ENCODE peak calls at places on chromosomes 16 and 17, in ten cellular contexts. X is body of pancreas; Z is activated CD8-positive, alpha-beta T cell treated with anti-CD3 and anti-CD28 coated beads for 36 hours; I is Right ventricle myocardium superior; W is right lobe of liver; P is lower lobe of right lung; J is Panc1; Q is naive thymus-derived CD8-positive, alpha-beta T cell; T is activated B cell treated with CpG ODN at 0.5 μM for 24 hours; C is naive thymus-derived CD4-positive, alpha-beta T cell. M is an unnamed sample.

GRCh38 chr16:9004183-9004582 is 40.5 kb upstream of the USP7 start:
- ATAC-seq in X (no peak), Z (no peak), I (no peak), W (no peak), P (no peak), J (no peak), Q (no peak), T (no peak), C (no peak), M (no peak)

GRCh38 chr17:5211458-5211857 is 19.8 kb upstream of the ZNF594 start:
- ATAC-seq in X (no peak), Z (no peak), I (peak), W (peak), P (no peak), J (no peak), Q (no peak), T (peak), C (no peak), M (peak)

GRCh38 chr16:14427371-14427948 is 202.6 kb downstream of the PARN start:
- ATAC-seq in X (no peak), Z (no peak), I (no peak), W (no peak), P (no peak), J (no peak), Q (no peak), T (no peak), C (no peak), M (no peak)

GRCh38 chr17:64533784-64534183 is 27.0 kb downstream of the CEP95 start:
- ATAC-seq in X (no peak), Z (no peak), I (no peak), W (no peak), P (no peak), J (no peak), Q (no peak), T (no peak), C (no peak), M (no peak)

GRCh38 chr17:55324296-55324978 is 59.7 kb downstream of the HLF start:
- ATAC-seq in X (no peak), Z (no peak), I (no peak), W (no peak), P (no peak), J (no peak), Q (no peak), T (no peak), C (no peak), M (no peak)

GRCh38 chr17:35041390-35041789 is 22.1 kb downstream of the RFFL start:
- ATAC-seq in X (no peak), Z (no peak), I (no peak), W (no peak), P (no peak), J (no peak), Q (no peak), T (no peak), C (no peak), M (peak)

GRCh38 chr16:65318138-65318537 is 196.3 kb upstream of the CDH11 start:
- ATAC-seq in X (no peak), Z (no peak), I (no peak), W (no peak), P (no peak), J (no peak), Q (no peak), T (no peak), C (no peak), M (no peak)

GRCh38 chr17:30433514-30433913 is 43.7 kb upstream of the GOSR1 start:
- ATAC-seq in X (no peak), Z (no peak), I (no peak), W (no peak), P (peak), J (no peak), Q (no peak), T (no peak), C (no peak), M (no peak)

GRCh38 chr17:71229036-71229435 is 891.8 kb upstream of the SOX9 start:
- ATAC-seq in X (no peak), Z (no peak), I (no peak), W (no peak), P (no peak), J (no peak), Q (no peak), T (no peak), C (no peak), M (no peak)

GRCh38 chr17:3594056-3594810 is 15.0 kb downstream of the TRPV1 start:
- ATAC-seq in X (no peak), Z (no peak), I (peak), W (peak), P (no peak), J (no peak), Q (no peak), T (no peak), C (no peak), M (no peak)

GRCh38 chr16:88059701-88060386 is 108.6 kb downstream of the BANP start:
- ATAC-seq in X (no peak), Z (no peak), I (no peak), W (no peak), P (no peak), J (no peak), Q (no peak), T (no peak), C (no peak), M (no peak)

GRCh38 chr17:80959330-80960036 is 32.2 kb upstream of the CHMP6 start:
- ATAC-seq in X (peak), Z (no peak), I (peak), W (peak), P (peak), J (peak), Q (no peak), T (no peak), C (no peak), M (no peak)

GRCh38 chr17:3802461-3803307 is 1.7 kb upstream of the ITGAE start:
- ATAC-seq in X (peak), Z (no peak), I (peak), W (peak), P (peak), J (no peak), Q (no peak), T (no peak), C (peak), M (no peak)

GRCh38 chr17:75402038-75402437 is 3.4 kb downstream of the GRB2 start:
- ATAC-seq in X (no peak), Z (no peak), I (no peak), W (no peak), P (no peak), J (no peak), Q (no peak), T (no peak), C (no peak), M (no peak)

GRCh38 chr17:35161281-35161761 is 13.7 kb downstream of the UNC45B start:
- ATAC-seq in X (no peak), Z (peak), I (no peak), W (peak), P (peak), J (no peak), Q (peak), T (no peak), C (peak), M (no peak)

GRCh38 chr17:51660266-51660665 is 399.9 kb downstream of the UTP18 start:
- ATAC-seq in X (no peak), Z (no peak), I (no peak), W (no peak), P (no peak), J (no peak), Q (no peak), T (no peak), C (no peak), M (no peak)

GRCh38 chr17:50272711-50273653 is 1.3 kb upstream of the TMEM92 start:
- ATAC-seq in X (peak), Z (peak), I (peak), W (peak), P (peak), J (peak), Q (peak), T (peak), C (peak), M (peak)